ENCODE peak calls at places on chromosomes 4 and X, in five cellular contexts. One of them, this sample, is unnamed.

GRCh38 chr4:76301775-76302162 is 4.8 kb upstream of the STBD1 start:
- DNase-seq in stomach: no peak
- DNase-seq in sigmoid colon: no peak
- DNase-seq in H1: no peak
- DNase-seq in transverse colon: no peak
- DNase-seq in this sample: no peak

GRCh38 chrX:53263597-53264094 is 17.7 kb downstream of the IQSEC2 start:
- DNase-seq in stomach: no peak
- DNase-seq in sigmoid colon: no peak
- DNase-seq in H1: no peak
- DNase-seq in transverse colon: no peak
- DNase-seq in this sample: no peak

GRCh38 chrX:11664211-11664888 is 1.4 kb downstream of the ARHGAP6 start:
- DNase-seq in stomach: no peak
- DNase-seq in sigmoid colon: peak; percentile 69
- DNase-seq in H1: peak; percentile 42
- DNase-seq in transverse colon: no peak
- DNase-seq in this sample: peak; percentile 44

GRCh38 chrX:111168314-111168713 is 72.3 kb downstream of the PAK3 start:
- DNase-seq in stomach: no peak
- DNase-seq in sigmoid colon: no peak
- DNase-seq in H1: no peak
- DNase-seq in transverse colon: no peak
- DNase-seq in this sample: no peak

GRCh38 chr4:168725935-168726334 is 229.1 kb downstream of the PALLD start:
- DNase-seq in stomach: no peak
- DNase-seq in sigmoid colon: no peak
- DNase-seq in H1: no peak
- DNase-seq in transverse colon: no peak
- DNase-seq in this sample: no peak

GRCh38 chr4:142201041-142201440 is 564.7 kb downstream of the IL15 start:
- DNase-seq in stomach: no peak
- DNase-seq in sigmoid colon: no peak
- DNase-seq in H1: no peak
- DNase-seq in transverse colon: no peak
- DNase-seq in this sample: no peak

GRCh38 chrX:45187731-45188130 is 12.9 kb downstream of the DIPK2B start:
- DNase-seq in stomach: no peak
- DNase-seq in sigmoid colon: no peak
- DNase-seq in H1: no peak
- DNase-seq in transverse colon: no peak
- DNase-seq in this sample: no peak

GRCh38 chr4:3296651-3297050 is 3.8 kb downstream of the RGS12 start:
- DNase-seq in stomach: peak; percentile 9
- DNase-seq in sigmoid colon: no peak
- DNase-seq in H1: no peak
- DNase-seq in transverse colon: no peak
- DNase-seq in this sample: no peak

GRCh38 chr4:77586953-77587383 is 18.7 kb upstream of the CXCL13 start:
- DNase-seq in stomach: no peak
- DNase-seq in sigmoid colon: no peak
- DNase-seq in H1: no peak
- DNase-seq in transverse colon: peak; percentile 15
- DNase-seq in this sample: no peak

GRCh38 chr4:126794363-126794762 is 838.4 kb upstream of the INTU start:
- DNase-seq in stomach: no peak
- DNase-seq in sigmoid colon: no peak
- DNase-seq in H1: no peak
- DNase-seq in transverse colon: no peak
- DNase-seq in this sample: no peak

GRCh38 chr4:82500830-82501229 is 61.0 kb downstream of the TMEM150C start:
- DNase-seq in stomach: no peak
- DNase-seq in sigmoid colon: no peak
- DNase-seq in H1: no peak
- DNase-seq in transverse colon: no peak
- DNase-seq in this sample: no peak

GRCh38 chrX:148361641-148362040 is 138.8 kb upstream of the AFF2 start:
- DNase-seq in stomach: no peak
- DNase-seq in sigmoid colon: no peak
- DNase-seq in H1: no peak
- DNase-seq in transverse colon: no peak
- DNase-seq in this sample: no peak

GRCh38 chr4:109925396-109925795 is 12.7 kb downstream of the EGF start:
- DNase-seq in stomach: no peak
- DNase-seq in sigmoid colon: no peak
- DNase-seq in H1: no peak
- DNase-seq in transverse colon: no peak
- DNase-seq in this sample: no peak

GRCh38 chr4:147525494-147526271 is 44.8 kb downstream of the EDNRA start:
- DNase-seq in stomach: no peak
- DNase-seq in sigmoid colon: no peak
- DNase-seq in H1: no peak
- DNase-seq in transverse colon: no peak
- DNase-seq in this sample: no peak

GRCh38 chrX:123267220-123267619 is 83.1 kb downstream of the GRIA3 start:
- DNase-seq in stomach: no peak
- DNase-seq in sigmoid colon: no peak
- DNase-seq in H1: no peak
- DNase-seq in transverse colon: no peak
- DNase-seq in this sample: no peak

GRCh38 chr4:145812902-145813301 is 125.7 kb downstream of the ZNF827 start:
- DNase-seq in stomach: no peak
- DNase-seq in sigmoid colon: no peak
- DNase-seq in H1: no peak
- DNase-seq in transverse colon: no peak
- DNase-seq in this sample: no peak

GRCh38 chr4:178976861-178977260 is 1534.6 kb upstream of the AGA start:
- DNase-seq in stomach: no peak
- DNase-seq in sigmoid colon: no peak
- DNase-seq in H1: no peak
- DNase-seq in transverse colon: no peak
- DNase-seq in this sample: no peak

GRCh38 chr4:99087887-99088484 is 602 bp downstream of the ADH5 start:
- DNase-seq in stomach: peak; percentile 69
- DNase-seq in sigmoid colon: peak; percentile 95
- DNase-seq in H1: no peak
- DNase-seq in transverse colon: peak; percentile 69
- DNase-seq in this sample: peak; percentile 85

GRCh38 chrX:87525771-87526229 is 8.2 kb downstream of the KLHL4 start:
- DNase-seq in stomach: no peak
- DNase-seq in sigmoid colon: no peak
- DNase-seq in H1: no peak
- DNase-seq in transverse colon: no peak
- DNase-seq in this sample: no peak

GRCh38 chr4:118964891-118965411 is 76.3 kb downstream of the SYNPO2 start:
- DNase-seq in stomach: no peak
- DNase-seq in sigmoid colon: no peak
- DNase-seq in H1: no peak
- DNase-seq in transverse colon: no peak
- DNase-seq in this sample: no peak

GRCh38 chrX:68694429-68695205 is 47.2 kb downstream of the STARD8 start:
- DNase-seq in stomach: no peak
- DNase-seq in sigmoid colon: no peak
- DNase-seq in H1: no peak
- DNase-seq in transverse colon: no peak
- DNase-seq in this sample: no peak

GRCh38 chrX:68695206-68695845 is 47.9 kb downstream of the STARD8 start:
- DNase-seq in stomach: no peak
- DNase-seq in sigmoid colon: no peak
- DNase-seq in H1: no peak
- DNase-seq in transverse colon: no peak
- DNase-seq in this sample: no peak

GRCh38 chrX:68692651-68693050 is 45.2 kb downstream of the STARD8 start:
- DNase-seq in stomach: no peak
- DNase-seq in sigmoid colon: no peak
- DNase-seq in H1: no peak
- DNase-seq in transverse colon: no peak
- DNase-seq in this sample: no peak

GRCh38 chrX:68691921-68692320 is 44.5 kb downstream of the STARD8 start:
- DNase-seq in stomach: no peak
- DNase-seq in sigmoid colon: no peak
- DNase-seq in H1: no peak
- DNase-seq in transverse colon: no peak
- DNase-seq in this sample: no peak

GRCh38 chrX:68693481-68694410 is 46.3 kb downstream of the STARD8 start:
- DNase-seq in stomach: peak; percentile 56
- DNase-seq in sigmoid colon: peak; percentile 90
- DNase-seq in H1: peak; percentile 71
- DNase-seq in transverse colon: peak; percentile 69
- DNase-seq in this sample: peak; percentile 91
- TF ChIP-seq POLR2A in stomach: no peak
- TF ChIP-seq POLR2A in sigmoid colon: no peak
- TF ChIP-seq POLR2A in H1: no peak
- TF ChIP-seq POLR2A in transverse colon: peak; percentile 47
- TF ChIP-seq POLR2A in this sample: peak; percentile 85

GRCh38 chr4:10108818-10109783 is 7.5 kb downstream of the WDR1 start:
- DNase-seq in stomach: no peak
- DNase-seq in sigmoid colon: no peak
- DNase-seq in H1: no peak
- DNase-seq in transverse colon: peak; percentile 44
- DNase-seq in this sample: no peak

GRCh38 chr4:10106421-10107039 is 10.1 kb downstream of the WDR1 start:
- DNase-seq in stomach: peak; percentile 54
- DNase-seq in sigmoid colon: peak; percentile 94
- DNase-seq in H1: no peak
- DNase-seq in transverse colon: peak; percentile 62
- DNase-seq in this sample: no peak

GRCh38 chr4:10107111-10108091 is 9.2 kb downstream of the WDR1 start:
- DNase-seq in stomach: no peak
- DNase-seq in sigmoid colon: peak; percentile 71
- DNase-seq in H1: peak; percentile 45
- DNase-seq in transverse colon: no peak
- DNase-seq in this sample: no peak

GRCh38 chr4:10109995-10110670 is 6.5 kb downstream of the WDR1 start:
- DNase-seq in stomach: no peak
- DNase-seq in sigmoid colon: no peak
- DNase-seq in H1: no peak
- DNase-seq in transverse colon: no peak
- DNase-seq in this sample: no peak

DNA sequence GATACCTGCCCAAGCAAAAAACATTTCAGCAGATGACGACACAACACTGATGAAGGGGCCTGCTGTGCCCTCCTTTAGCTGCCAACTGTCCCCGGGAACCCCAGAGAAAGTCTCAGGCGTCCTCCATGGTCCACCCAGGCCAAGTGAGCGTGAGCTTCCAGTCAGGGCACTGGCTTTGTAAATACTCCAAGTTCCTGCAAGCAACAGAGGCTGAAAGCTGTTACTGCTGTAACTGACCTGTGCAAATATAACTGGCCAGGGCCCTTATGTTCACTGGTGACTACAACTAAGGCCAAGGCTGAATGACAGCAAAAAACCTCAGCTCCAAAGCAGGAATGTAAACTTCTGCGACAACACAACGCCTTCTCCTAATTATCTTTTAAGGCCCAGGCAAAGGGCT is 8.2 kb downstream of the WDR1 start:
- DNase-seq in stomach: no peak
- DNase-seq in sigmoid colon: no peak
- DNase-seq in H1: no peak
- DNase-seq in transverse colon: no peak
- DNase-seq in this sample: no peak
- H3K4me1 ChIP-seq in stomach: peaks cover 100% of the 10 kb centered on the region
- H3K4me1 ChIP-seq in sigmoid colon: no peaks in the 10 kb centered on the region
- H3K4me1 ChIP-seq in H1: peaks cover 12% of the 10 kb centered on the region
- H3K4me1 ChIP-seq in transverse colon: peaks cover 72% of the 10 kb centered on the region
- H3K4me1 ChIP-seq in this sample: peaks cover 97% of the 10 kb centered on the region

GRCh38 chrX:47129879-47130358 is 14.6 kb downstream of the NDUFB11 start:
- DNase-seq in stomach: no peak
- DNase-seq in sigmoid colon: peak; percentile 21
- DNase-seq in H1: no peak
- DNase-seq in transverse colon: no peak
- DNase-seq in this sample: no peak

GRCh38 chrX:47133493-47133892 is 11.0 kb downstream of the NDUFB11 start:
- DNase-seq in stomach: no peak
- DNase-seq in sigmoid colon: peak; percentile 48
- DNase-seq in H1: no peak
- DNase-seq in transverse colon: no peak
- DNase-seq in this sample: no peak

DNA sequence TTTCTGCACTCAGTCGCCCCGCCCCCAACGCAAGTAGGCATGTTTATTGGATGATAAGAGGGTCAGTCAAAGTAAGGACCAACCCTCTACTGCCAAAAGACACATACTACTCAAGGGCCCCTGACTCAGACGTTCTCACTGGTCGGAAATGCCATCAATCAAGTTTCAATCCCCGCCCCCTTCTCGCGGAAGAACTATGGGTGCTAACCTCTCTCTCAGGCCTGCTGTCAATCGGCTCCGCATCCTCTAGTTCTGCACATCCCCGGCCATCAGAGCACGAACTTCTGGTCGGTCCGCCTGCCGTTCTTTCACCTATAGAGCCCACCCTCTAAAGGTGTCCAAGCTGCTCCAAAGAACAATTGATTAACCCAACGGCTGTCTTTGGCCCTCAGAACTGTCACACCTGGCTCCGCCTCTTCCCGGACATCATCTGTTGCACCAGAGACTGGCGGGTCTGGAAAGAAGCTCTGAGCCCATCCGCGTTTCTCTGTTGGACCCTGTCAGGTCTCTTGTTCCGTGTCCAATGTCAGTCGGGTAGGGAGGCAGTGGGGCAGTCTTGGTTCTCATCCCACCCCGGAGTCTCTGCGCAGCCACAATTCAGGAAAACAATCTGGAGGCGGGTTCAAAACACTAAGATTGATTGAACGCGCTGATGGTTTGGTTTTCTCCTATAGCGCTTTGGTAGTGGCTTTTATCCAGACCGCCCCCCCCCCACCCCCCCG is 15.2 kb downstream of the NDUFB11 start:
- DNase-seq in stomach: peak; percentile 93
- DNase-seq in sigmoid colon: peak; percentile 96
- DNase-seq in H1: peak; percentile 93
- DNase-seq in transverse colon: peak; percentile 93
- DNase-seq in this sample: no peak
- TF ChIP-seq POLR2AphosphoS5 in stomach: peak; percentile 15
- TF ChIP-seq POLR2AphosphoS5 in sigmoid colon: peak; percentile 26
- TF ChIP-seq POLR2AphosphoS5 in H1: no peak
- TF ChIP-seq POLR2AphosphoS5 in transverse colon: peak; percentile 62
- TF ChIP-seq POLR2AphosphoS5 in this sample: peak; percentile 34

DNA sequence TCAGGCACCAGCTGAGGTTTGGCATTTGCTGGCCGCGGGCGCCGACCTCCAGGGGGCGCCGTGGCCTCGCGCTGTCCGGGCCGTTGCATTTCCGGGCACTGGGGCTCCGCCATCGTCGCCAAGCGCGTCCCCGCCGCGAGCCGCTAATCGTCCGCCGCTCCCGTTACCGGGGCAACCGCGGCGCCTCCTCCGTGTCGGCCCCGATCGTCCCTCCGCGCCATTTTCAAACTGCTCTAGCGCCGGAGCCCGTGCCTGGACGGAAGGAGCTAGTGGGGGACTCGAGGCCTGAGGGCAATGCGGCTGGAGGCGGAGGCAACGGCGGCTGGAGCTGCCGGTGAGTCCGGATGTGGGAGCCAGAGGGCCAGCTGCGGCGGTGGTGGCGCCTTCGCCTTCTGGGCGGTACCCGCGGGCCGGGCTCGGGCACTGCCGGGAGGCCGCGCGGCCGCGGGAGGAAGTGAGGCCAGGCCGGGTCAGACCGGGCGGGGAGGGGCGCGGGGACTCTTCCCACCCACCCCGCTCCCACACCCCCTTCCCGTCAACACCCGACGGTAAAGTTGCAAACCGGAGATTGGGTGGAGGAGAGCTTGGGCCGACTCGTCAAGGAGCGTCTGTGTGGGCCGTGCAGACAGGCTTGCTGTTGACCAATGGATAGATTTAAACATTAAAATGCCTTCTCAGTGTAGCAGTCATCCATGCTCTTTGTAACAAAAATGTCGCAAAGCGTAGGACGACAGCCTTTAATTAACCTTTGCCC is at the start of gene CEP135:
- DNase-seq in stomach: peak; percentile 94
- DNase-seq in sigmoid colon: peak; percentile 96
- DNase-seq in H1: peak; percentile 95
- DNase-seq in transverse colon: peak; percentile 96
- DNase-seq in this sample: peak; percentile 99
- TF ChIP-seq POLR2A in stomach: no peak
- TF ChIP-seq POLR2A in sigmoid colon: no peak
- TF ChIP-seq POLR2A in H1: no peak
- TF ChIP-seq POLR2A in transverse colon: peak; percentile 42
- TF ChIP-seq POLR2A in this sample: peak; percentile 77